ENCODE peak calls at places on chromosomes 5 and 9, in five cellular contexts. X is left ventricle myocardium inferior, R is HL-60, Z is cardiac fibroblast, H is neural progenitor cell. G is an unnamed sample.

GRCh38 chr9:101235105-101235866 is 149.5 kb downstream of the BAAT start:
- DNase-seq in X (no peak), R (no peak), Z (peak; percentile 10), H (peak; percentile 58), G (peak; percentile 5)

GRCh38 chr5:135376961-135377621 is 21.9 kb downstream of the MACROH2A1 start:
- DNase-seq in X (no peak), R (no peak), Z (no peak), H (no peak), G (no peak)

GRCh38 chr5:124718376-124718775 is 28.1 kb downstream of the ZNF608 start:
- DNase-seq in X (no peak), R (no peak), Z (peak; percentile 15), H (no peak), G (peak; percentile 22)

GRCh38 chr9:134060546-134060945 is 7.3 kb downstream of the BRD3 start:
- DNase-seq in X (no peak), R (no peak), Z (no peak), H (no peak), G (no peak)

GRCh38 chr5:124446125-124446524 is 300.3 kb downstream of the ZNF608 start:
- DNase-seq in X (no peak), R (no peak), Z (no peak), H (no peak), G (no peak)

GRCh38 chr9:17810728-17811634 is 232.1 kb downstream of the SH3GL2 start:
- DNase-seq in X (peak; percentile 15), R (peak; percentile 6), Z (peak; percentile 78), H (peak; percentile 88), G (peak; percentile 80)

GRCh38 chr5:1726469-1726865 is 73.2 kb downstream of the MRPL36 start:
- DNase-seq in X (no peak), R (no peak), Z (no peak), H (peak; percentile 1), G (no peak)

GRCh38 chr5:142571921-142572320 is 114.0 kb downstream of the FGF1 start:
- DNase-seq in X (no peak), R (no peak), Z (peak; percentile 30), H (no peak), G (no peak)

GRCh38 chr5:144778546-144778945 is 607.9 kb downstream of the KCTD16 start:
- DNase-seq in X (no peak), R (no peak), Z (no peak), H (no peak), G (peak; percentile 62)

GRCh38 chr5:154858972-154859950 is 834 bp downstream of the CNOT8 start:
- DNase-seq in X (no peak), R (peak; percentile 75), Z (peak; percentile 7), H (no peak), G (peak; percentile 22)

GRCh38 chr9:69397384-69398214 is 72.6 kb downstream of the ENTREP1 start:
- DNase-seq in X (no peak), R (no peak), Z (peak; percentile 58), H (no peak), G (peak; percentile 85)

GRCh38 chr5:144237851-144238250 is 67.2 kb downstream of the KCTD16 start:
- DNase-seq in X (no peak), R (no peak), Z (no peak), H (no peak), G (peak; percentile 65)

GRCh38 chr9:76603448-76603895 is 144.5 kb downstream of the GCNT1 start:
- DNase-seq in X (no peak), R (no peak), Z (peak; percentile 98), H (no peak), G (peak; percentile 100)

GRCh38 chr5:136420168-136420916 is 55.0 kb upstream of the TRPC7 start:
- DNase-seq in X (no peak), R (no peak), Z (no peak), H (no peak), G (no peak)

GRCh38 chr5:79842991-79843390 is 148.1 kb downstream of the MTX3 start:
- DNase-seq in X (no peak), R (no peak), Z (no peak), H (no peak), G (no peak)

GRCh38 chr9:33289936-33290246 is 425 bp upstream of the NFX1 start:
- DNase-seq in X (no peak), R (no peak), Z (no peak), H (no peak), G (no peak)

GRCh38 chr9:33289501-33289900 is 815 bp upstream of the NFX1 start:
- DNase-seq in X (no peak), R (no peak), Z (peak; percentile 29), H (peak; percentile 7), G (peak; percentile 14)

GRCh38 chr9:33288828-33289483 is 1.4 kb upstream of the NFX1 start:
- DNase-seq in X (no peak), R (no peak), Z (no peak), H (no peak), G (no peak)

GRCh38 chr9:33290247-33290993 is at the start of gene NFX1:
- DNase-seq in X (peak; percentile 98), R (peak; percentile 99), Z (peak; percentile 99), H (peak; percentile 98), G (peak; percentile 99)

GRCh38 chr9:33290994-33291397 is 680 bp downstream of the NFX1 start:
- DNase-seq in X (no peak), R (no peak), Z (no peak), H (no peak), G (peak; percentile 94)
- TF ChIP-seq CTCF in X (no peak), R (no peak), Z (no peak), H (no peak), G (no peak)

DNA sequence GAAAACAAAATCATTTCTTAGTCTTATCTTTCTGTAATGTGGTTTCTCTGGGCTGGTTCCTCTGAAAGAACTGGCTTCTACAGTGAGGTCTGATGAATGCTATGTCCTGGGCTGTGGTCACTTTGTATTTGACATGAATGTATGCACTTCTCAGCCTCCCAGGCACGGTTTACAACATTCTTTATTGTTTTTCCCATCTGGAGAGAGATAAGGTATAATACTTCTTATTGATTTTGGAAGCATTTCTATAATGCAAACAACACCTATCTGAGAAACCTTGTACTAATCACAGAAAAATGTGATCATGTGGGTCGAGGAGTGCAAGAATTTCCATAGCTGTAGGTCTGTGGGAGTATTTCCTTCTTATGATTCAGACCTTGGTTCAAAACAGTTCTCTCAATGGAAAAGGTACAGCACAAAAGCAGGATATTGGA is 46.9 kb downstream of the ACTBL2 start:
- DNase-seq in X (no peak), R (no peak), Z (peak; percentile 98), H (no peak), G (peak; percentile 100)
- H3K4me3 ChIP-seq in X (no peak overlapping the region), R (no peak overlapping the region), Z (no peak overlapping the region), H (no peak overlapping the region), G (no peak overlapping the region)

GRCh38 chr5:163458778-163459405 is 1.0 kb downstream of the NUDCD2 start:
- DNase-seq in X (no peak), R (no peak), Z (no peak), H (no peak), G (no peak)

GRCh38 chr5:163460562-163461176 is at the start of gene HMMR:
- DNase-seq in X (no peak), R (no peak), Z (peak; percentile 35), H (peak; percentile 59), G (peak; percentile 36)

GRCh38 chr5:163463063-163463435 is 2.6 kb downstream of the HMMR start:
- DNase-seq in X (no peak), R (no peak), Z (peak; percentile 3), H (no peak), G (no peak)

GRCh38 chr5:163459465-163459887 is 426 bp downstream of the NUDCD2 start:
- DNase-seq in X (no peak), R (peak; percentile 31), Z (no peak), H (no peak), G (peak; percentile 16)

DNA sequence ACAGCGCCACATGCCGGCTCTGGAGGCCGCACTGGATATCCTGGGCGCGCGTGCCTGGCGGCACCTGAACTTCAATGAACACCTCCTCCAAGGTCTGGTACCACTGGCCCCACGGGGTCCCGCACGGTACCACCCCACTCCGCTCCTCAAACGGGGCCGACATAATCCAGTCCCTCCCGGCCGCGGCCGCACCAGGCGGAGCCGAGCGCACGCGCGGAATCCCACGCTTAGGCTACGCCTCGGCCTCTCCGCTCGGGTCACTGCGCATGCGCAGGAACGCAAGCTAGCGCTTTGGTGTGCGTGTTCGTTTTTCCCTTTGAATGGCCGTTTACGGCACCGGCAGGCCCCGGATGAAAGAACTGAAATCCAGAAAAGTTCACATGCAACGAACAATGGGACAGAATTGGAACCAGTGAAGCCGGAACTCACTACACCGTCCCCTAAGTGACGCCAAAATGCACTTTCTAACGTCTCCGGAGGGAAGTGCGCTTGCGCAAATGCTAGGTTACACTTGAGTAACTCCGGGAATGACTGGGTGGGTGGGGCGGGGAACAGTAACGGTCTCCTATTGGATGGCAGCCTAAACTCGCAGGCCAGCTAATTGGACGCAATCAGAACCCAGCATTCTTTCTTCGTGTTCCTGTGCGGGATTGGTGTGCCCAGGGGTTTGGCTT is at the start of gene NUDCD2:
- DNase-seq in X (peak; percentile 93), R (peak; percentile 95), Z (peak; percentile 99), H (peak; percentile 98), G (peak; percentile 99)
- TF ChIP-seq CTCF in X (peak; percentile 40), R (no peak), Z (peak; percentile 21), H (peak; percentile 37), G (no peak)

GRCh38 chr5:91170266-91170665 is 212.9 kb downstream of the ARRDC3 start:
- DNase-seq in X (no peak), R (peak; percentile 73), Z (peak; percentile 56), H (no peak), G (peak; percentile 83)
- H3K4me3 ChIP-seq in X (no peak overlapping the region), R (no peak overlapping the region), Z (no peak overlapping the region), H (no peak overlapping the region), G (no peak overlapping the region)

GRCh38 chr5:146703899-146704298 is 174.7 kb downstream of the PPP2R2B start:
- DNase-seq in X (no peak), R (no peak), Z (no peak), H (no peak), G (peak; percentile 51)

GRCh38 chr5:146707316-146707715 is 171.2 kb downstream of the PPP2R2B start:
- DNase-seq in X (no peak), R (no peak), Z (no peak), H (no peak), G (no peak)

GRCh38 chr5:146704949-146705665 is 173.4 kb downstream of the PPP2R2B start:
- DNase-seq in X (no peak), R (no peak), Z (no peak), H (no peak), G (no peak)

GRCh38 chr5:146703499-146703898 is 175.1 kb downstream of the PPP2R2B start:
- DNase-seq in X (no peak), R (no peak), Z (no peak), H (no peak), G (peak; percentile 21)

GRCh38 chr5:146706321-146706972 is 172.1 kb downstream of the PPP2R2B start:
- DNase-seq in X (no peak), R (no peak), Z (no peak), H (peak; percentile 17), G (no peak)
- TF ChIP-seq CTCF in X (no peak), R (no peak), Z (no peak), H (peak; percentile 23), G (no peak)

GRCh38 chr9:127976943-127977871 is 3.6 kb downstream of the EEIG1 start:
- DNase-seq in X (no peak), R (no peak), Z (no peak), H (no peak), G (no peak)
- H3K4me3 ChIP-seq in X (peak overlapping the region; percentile 91), R (no peak overlapping the region), Z (peak overlapping the region; percentile 37), H (peak overlapping the region; percentile 83), G (peak overlapping the region; percentile 86)